ENCODE peak calls at places on chromosomes 4 and X, in seven cellular contexts. Z is SK-N-SH, R is MCF 10A, W is psoas muscle, D is fibroblast of mammary gland, U is AG04449, M is glutamatergic neuron. J is an unnamed sample.

GRCh38 chrX:69496143-69496542 is 8.0 kb upstream of the NALF2 start:
- DNase-seq in Z (no peak), R (no peak), W (no peak), D (no peak), U (no peak), M (no peak), J (no peak)

GRCh38 chrX:3663576-3664290 is 49.7 kb downstream of the PRKX start:
- DNase-seq in Z (no peak), R (no peak), W (no peak), D (no peak), U (no peak), M (no peak), J (no peak)

GRCh38 chrX:109847257-109848187 is 114.5 kb upstream of the ACSL4 start:
- DNase-seq in Z (no peak), R (peak), W (no peak), D (peak), U (peak), M (no peak), J (no peak)

GRCh38 chrX:11146411-11146810 is 35.3 kb downstream of the HCCS start:
- DNase-seq in Z (no peak), R (no peak), W (no peak), D (no peak), U (no peak), M (no peak), J (no peak)

GRCh38 chr4:110033994-110034393 is 121.3 kb downstream of the EGF start:
- DNase-seq in Z (no peak), R (no peak), W (no peak), D (no peak), U (no peak), M (no peak), J (no peak)

GRCh38 chr4:182143822-182144620 is 99.2 kb upstream of the TENM3 start:
- DNase-seq in Z (peak), R (peak), W (peak), D (peak), U (peak), M (peak), J (peak)

GRCh38 chrX:108167211-108167872 is 75.8 kb downstream of the ATG4A start:
- DNase-seq in Z (no peak), R (peak), W (no peak), D (peak), U (no peak), M (no peak), J (no peak)

GRCh38 chr4:103075435-103075893 is 1.1 kb downstream of the SLC9B2 start:
- DNase-seq in Z (peak), R (peak), W (no peak), D (peak), U (no peak), M (no peak), J (no peak)

GRCh38 chrX:153800177-153800722 is 5.8 kb downstream of the SSR4 start:
- DNase-seq in Z (no peak), R (no peak), W (no peak), D (no peak), U (no peak), M (no peak), J (no peak)

GRCh38 chr4:112386051-112386450 is 88.9 kb downstream of the ALPK1 start:
- DNase-seq in Z (no peak), R (no peak), W (no peak), D (no peak), U (no peak), M (no peak), J (no peak)

GRCh38 chr4:18676136-18676922 is 654.8 kb upstream of the LCORL start:
- DNase-seq in Z (no peak), R (no peak), W (no peak), D (no peak), U (no peak), M (no peak), J (no peak)

GRCh38 chr4:82247629-82248028 is 126.2 kb downstream of the HNRNPD start:
- DNase-seq in Z (no peak), R (no peak), W (no peak), D (no peak), U (no peak), M (no peak), J (no peak)

GRCh38 chr4:105637409-105638258 is 70.9 kb downstream of the INTS12 start:
- DNase-seq in Z (peak), R (peak), W (peak), D (peak), U (no peak), M (peak), J (peak)

GRCh38 chrX:122739770-122740169 is 444.3 kb upstream of the GRIA3 start:
- DNase-seq in Z (no peak), R (peak), W (no peak), D (no peak), U (no peak), M (no peak), J (no peak)

GRCh38 chrX:2710496-2710895 is 19.4 kb downstream of the CD99 start:
- DNase-seq in Z (no peak), R (peak), W (no peak), D (no peak), U (no peak), M (no peak), J (no peak)

DNA sequence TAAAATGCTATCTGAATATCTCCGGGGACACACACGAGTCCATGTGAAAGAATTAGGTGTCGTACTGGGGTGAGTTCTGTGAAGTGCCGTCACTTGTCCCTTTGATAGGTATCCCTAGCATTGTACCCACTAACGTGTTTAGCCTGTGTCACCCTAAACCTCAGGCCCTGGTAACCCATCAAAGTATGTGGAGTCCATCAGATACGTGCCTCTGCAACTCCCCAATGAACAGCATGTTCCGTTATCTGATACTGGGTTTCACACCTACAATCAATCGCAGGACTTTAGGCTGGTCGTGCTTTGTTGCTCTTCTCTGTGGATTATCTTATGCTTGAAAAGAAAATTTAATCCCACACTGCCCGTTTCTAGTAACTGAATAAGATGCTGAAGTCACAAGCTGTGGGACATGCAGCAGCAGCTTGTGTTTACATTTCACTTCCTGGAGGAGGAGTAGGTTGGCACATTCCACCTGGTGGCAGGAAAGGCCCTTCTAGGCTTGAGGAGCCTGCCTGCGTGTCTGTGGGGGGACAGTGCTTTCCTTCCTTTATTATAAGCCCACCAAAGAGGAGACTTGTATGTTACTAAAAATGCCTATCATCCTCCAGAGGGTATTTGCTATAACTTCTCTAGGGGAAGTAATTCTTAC is 127.1 kb downstream of the FNIP2 start:
- DNase-seq in Z (no peak), R (peak), W (no peak), D (peak), U (no peak), M (no peak), J (no peak)
- TF ChIP-seq CTCF in Z (no peak), R (no peak), W (no peak), D (peak), U (peak), M (no peak), J (no peak)

DNA sequence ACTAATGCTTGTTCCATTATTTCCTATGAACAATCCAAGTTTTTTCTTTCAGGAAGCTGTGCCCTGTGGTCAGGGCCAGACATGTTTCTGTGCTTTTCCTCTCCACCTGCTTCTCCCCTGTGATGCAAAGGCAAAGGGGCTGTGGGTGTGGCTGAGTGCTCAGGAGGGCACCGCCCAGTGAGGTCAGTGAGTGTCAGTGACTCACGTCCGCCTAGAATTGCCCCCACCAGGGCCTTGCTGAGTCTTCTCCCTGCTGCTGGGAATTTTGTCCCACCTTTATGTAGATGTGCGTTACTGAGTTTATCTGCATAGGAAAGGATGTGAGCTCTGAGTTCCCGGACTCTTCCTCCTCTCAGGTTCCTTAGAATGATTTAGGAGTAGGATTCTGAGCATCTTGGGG is 283.2 kb downstream of the DCHS2 start:
- DNase-seq in Z (no peak), R (peak), W (no peak), D (peak), U (no peak), M (no peak), J (no peak)
- TF ChIP-seq CTCF in Z (no peak), R (no peak), W (no peak), D (no peak), U (no peak), M (no peak), J (no peak)

DNA sequence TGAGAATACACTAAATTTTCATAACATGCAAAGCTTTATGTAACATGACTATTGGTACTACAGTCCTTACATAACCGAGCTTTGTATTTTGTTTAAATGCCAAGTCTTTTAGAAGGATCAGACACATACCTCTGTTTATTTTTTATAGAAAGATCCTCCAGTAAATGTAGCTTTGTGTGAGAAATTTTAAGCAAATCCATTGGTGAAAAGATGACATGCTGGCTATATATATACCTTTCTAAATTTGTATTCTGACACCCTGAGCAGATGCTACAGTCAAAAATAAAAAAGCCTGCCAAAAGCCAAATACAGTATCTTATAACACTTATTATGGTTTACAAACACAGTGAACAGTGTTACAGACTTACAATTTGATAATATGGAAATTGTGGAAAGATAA is at the start of gene YIPF7:
- DNase-seq in Z (no peak), R (no peak), W (no peak), D (no peak), U (no peak), M (no peak), J (no peak)
- TF ChIP-seq CTCF in Z (no peak), R (no peak), W (no peak), D (no peak), U (no peak), M (no peak), J (no peak)

GRCh38 chr4:10198365-10198764 is 81.8 kb upstream of the WDR1 start:
- DNase-seq in Z (no peak), R (no peak), W (no peak), D (no peak), U (no peak), M (no peak), J (no peak)
- TF ChIP-seq CTCF in Z (no peak), R (no peak), W (no peak), D (no peak), U (no peak), M (no peak), J (no peak)

DNA sequence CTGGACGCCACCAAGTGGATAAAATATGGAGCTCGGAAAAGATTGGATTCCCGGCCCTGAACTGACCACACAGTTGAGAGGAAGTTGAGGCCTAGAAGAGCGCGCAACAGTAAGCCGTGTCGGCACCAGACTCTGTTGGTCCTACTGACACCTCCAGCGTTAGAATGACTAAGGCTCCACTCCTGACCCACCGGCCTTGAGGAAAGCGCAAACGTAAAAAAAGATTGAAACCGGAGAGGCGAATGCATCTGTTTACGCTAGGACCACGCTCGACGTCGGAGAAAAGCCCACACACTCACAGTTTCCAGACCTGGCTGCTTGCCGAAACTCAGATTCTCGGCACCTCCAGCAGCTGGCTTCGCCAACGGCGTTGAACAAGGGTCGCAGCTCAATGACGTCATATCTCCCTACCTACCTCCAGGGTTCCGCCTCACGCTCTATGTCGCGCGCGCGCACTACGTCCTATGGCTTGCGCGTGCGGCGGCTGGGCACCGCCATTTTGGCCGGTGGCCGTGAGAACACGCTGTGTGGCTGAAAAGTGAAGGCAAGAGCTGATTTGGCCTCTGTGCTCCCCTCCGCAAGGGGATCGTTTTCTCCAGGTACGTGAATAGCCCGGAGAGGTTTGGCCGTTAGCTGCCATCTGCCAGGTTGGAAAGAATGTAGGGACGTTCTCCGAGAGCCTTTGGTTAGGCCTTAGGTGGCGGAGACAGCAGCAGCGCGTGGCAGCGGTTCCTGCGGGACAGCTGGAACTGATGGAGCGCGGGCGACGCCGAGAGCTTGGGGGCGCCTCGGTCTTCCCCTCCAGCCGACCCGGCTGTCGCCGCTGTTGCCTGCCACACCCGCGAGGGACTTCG is at the start of the genes ABCE1 and ANAPC10:
- DNase-seq in Z (peak), R (peak), W (peak), D (peak), U (peak), M (peak), J (peak)
- TF ChIP-seq CTCF in Z (peak), R (peak), W (peak), D (peak), U (no peak), M (no peak), J (peak)

GRCh38 chr4:74598611-74599325 is 153.8 kb downstream of the AREG start:
- DNase-seq in Z (no peak), R (peak), W (no peak), D (no peak), U (no peak), M (no peak), J (no peak)
- TF ChIP-seq CTCF in Z (no peak), R (no peak), W (no peak), D (no peak), U (no peak), M (no peak), J (no peak)

DNA sequence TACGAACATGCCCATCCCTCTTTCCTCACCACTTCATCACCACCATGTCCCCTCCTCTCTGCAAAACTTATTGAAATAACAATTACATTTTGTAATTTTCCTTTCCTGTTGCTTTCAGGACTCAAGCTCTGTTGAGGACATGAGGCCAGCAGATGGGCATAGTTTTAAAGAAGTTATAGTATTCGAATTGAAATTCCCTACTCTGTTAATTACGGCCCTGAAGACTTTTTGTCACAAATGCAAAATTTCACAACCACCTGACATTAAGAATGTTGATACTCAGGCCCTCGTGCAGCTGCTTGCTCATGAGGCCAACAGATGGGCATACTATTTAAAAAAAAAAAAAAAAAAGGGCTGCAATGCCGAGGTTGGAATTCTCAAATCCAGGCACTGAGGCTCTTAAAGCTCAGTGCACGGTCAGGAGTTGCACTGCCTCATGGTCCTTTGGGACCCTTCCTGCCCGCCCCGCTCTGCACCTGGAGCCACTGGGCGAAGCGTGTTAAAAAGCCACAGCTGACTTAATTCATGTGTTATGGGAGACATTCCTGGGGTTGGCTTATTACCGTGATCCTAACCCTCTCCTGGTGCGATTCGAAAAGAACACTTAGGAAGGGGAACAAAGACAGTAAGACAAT is 34.2 kb upstream of the FAT1 start:
- DNase-seq in Z (no peak), R (no peak), W (no peak), D (no peak), U (no peak), M (no peak), J (no peak)
- TF ChIP-seq CTCF in Z (no peak), R (no peak), W (no peak), D (no peak), U (no peak), M (no peak), J (no peak)

GRCh38 chr4:21134994-21135393 is 434.7 kb downstream of the PACRGL start:
- DNase-seq in Z (peak), R (peak), W (no peak), D (peak), U (no peak), M (no peak), J (no peak)
- TF ChIP-seq CTCF in Z (peak), R (peak), W (no peak), D (peak), U (no peak), M (no peak), J (peak)

DNA sequence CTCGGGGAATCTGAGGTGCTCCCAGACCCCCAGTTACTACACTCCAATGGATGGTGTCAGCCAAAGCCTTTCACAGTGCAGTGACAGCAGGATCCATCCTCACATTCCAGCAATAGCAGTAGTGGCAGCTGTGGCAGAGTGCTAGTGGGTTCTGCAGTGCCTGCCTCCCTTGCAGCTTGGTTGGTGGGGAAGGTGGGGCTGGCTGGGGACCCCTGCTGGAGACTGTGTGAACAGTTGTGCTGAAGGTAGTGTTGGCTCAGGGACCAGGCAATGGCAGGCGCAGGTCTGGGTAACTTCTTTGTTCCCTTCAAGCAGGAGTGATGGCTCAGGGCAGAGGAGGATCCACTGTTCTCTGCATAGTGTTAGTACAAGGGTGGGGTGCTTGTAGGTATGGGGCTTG is 343.7 kb upstream of the TRAM1L1 start:
- DNase-seq in Z (no peak), R (no peak), W (no peak), D (no peak), U (no peak), M (peak), J (no peak)
- TF ChIP-seq CTCF in Z (no peak), R (no peak), W (no peak), D (no peak), U (no peak), M (no peak), J (no peak)

J was measured in adrenal gland.